ENCODE peak calls at places on chromosomes 16 and 17, in nine cellular contexts. Y is fibroblast of pulmonary artery, H is NCI-H345, W is AG10803, L is AG04450, K is GM19239, S is kidney, B is choroid plexus epithelial cell, F is cardiac muscle cell. I is an unnamed sample.

GRCh38 chr16:74485916-74486315 is 64.6 kb upstream of the CLEC18B start:
- DNase-seq in Y (no peak), H (no peak), W (no peak), L (no peak), K (no peak), S (no peak), B (no peak), F (no peak), I (no peak)

GRCh38 chr16:85153656-85154091 is 41.4 kb upstream of the CIBAR2 start:
- DNase-seq in Y (no peak), H (no peak), W (no peak), L (no peak), K (no peak), S (no peak), B (no peak), F (no peak), I (no peak)

GRCh38 chr17:67151717-67152116 is 93.3 kb downstream of the HELZ start:
- DNase-seq in Y (peak), H (no peak), W (peak), L (no peak), K (no peak), S (no peak), B (peak), F (no peak), I (no peak)

GRCh38 chr17:66904760-66905637 is 59.5 kb upstream of the CACNG4 start:
- DNase-seq in Y (peak), H (peak), W (peak), L (no peak), K (no peak), S (no peak), B (peak), F (peak), I (no peak)

GRCh38 chr17:30981531-30982519 is 11.0 kb downstream of the RNF135 start:
- DNase-seq in Y (no peak), H (no peak), W (no peak), L (no peak), K (no peak), S (no peak), B (no peak), F (no peak), I (no peak)

GRCh38 chr17:35804658-35805192 is 4.6 kb upstream of the TAF15 start:
- DNase-seq in Y (peak), H (peak), W (peak), L (peak), K (peak), S (no peak), B (peak), F (peak), I (peak)

GRCh38 chr17:50598487-50598886 is 36.2 kb upstream of the ABCC3 start:
- DNase-seq in Y (no peak), H (no peak), W (no peak), L (no peak), K (no peak), S (no peak), B (no peak), F (no peak), I (no peak)

GRCh38 chr16:47037396-47037745 is 63.9 kb upstream of the DNAJA2 start:
- DNase-seq in Y (peak), H (no peak), W (no peak), L (no peak), K (no peak), S (peak), B (no peak), F (peak), I (peak)

GRCh38 chr17:82638183-82638773 is 10.0 kb downstream of the WDR45B start:
- DNase-seq in Y (no peak), H (no peak), W (peak), L (no peak), K (no peak), S (peak), B (no peak), F (no peak), I (no peak)

GRCh38 chr17:56808503-56808902 is 25.2 kb downstream of the C17orf67 start:
- DNase-seq in Y (no peak), H (peak), W (no peak), L (no peak), K (no peak), S (no peak), B (no peak), F (no peak), I (no peak)

GRCh38 chr17:81336930-81337325 is 41.8 kb upstream of the SLC38A10 start:
- DNase-seq in Y (no peak), H (no peak), W (no peak), L (no peak), K (no peak), S (peak), B (no peak), F (no peak), I (no peak)

GRCh38 chr17:8223356-8224063 is 13.1 kb upstream of the AURKB start:
- DNase-seq in Y (peak), H (peak), W (peak), L (no peak), K (no peak), S (peak), B (peak), F (peak), I (peak)

GRCh38 chr17:58028591-58028990 is 21.5 kb upstream of the SRSF1 start:
- DNase-seq in Y (no peak), H (no peak), W (no peak), L (no peak), K (no peak), S (no peak), B (no peak), F (no peak), I (no peak)

GRCh38 chr17:72359811-72360210 is 239.0 kb downstream of the SOX9 start:
- DNase-seq in Y (no peak), H (no peak), W (no peak), L (no peak), K (no peak), S (no peak), B (no peak), F (no peak), I (no peak)